ENCODE peak calls at places on chromosomes 4 and X, in six cellular contexts. O is tibial nerve, P is cardiac muscle cell, L is psoas muscle, G is transverse colon, X is foreskin fibroblast. S is an unnamed sample.

GRCh38 chr4:14237911-14238310 is 610.4 kb upstream of the BOD1L1 start:
- DNase-seq in L (no peak), X (no peak), P (no peak), O (no peak), G (no peak), S (no peak)

GRCh38 chr4:105474110-105474518 is 252 bp upstream of the PPA2 start:
- DNase-seq in P (no peak), O (peak), L (peak), X (peak), G (peak), S (no peak)

GRCh38 chrX:118189628-118190027 is 73.0 kb upstream of the KLHL13 start:
- DNase-seq in P (peak), O (no peak), L (no peak), G (no peak), X (no peak), S (no peak)

GRCh38 chr4:2712261-2712842 is 43.8 kb downstream of the TNIP2 start:
- DNase-seq in X (peak), G (no peak), O (no peak), P (peak), L (peak), S (no peak)

GRCh38 chrX:7264399-7264798 is 116.4 kb upstream of the PUDP start:
- DNase-seq in G (no peak), X (no peak), P (no peak), O (no peak), L (no peak), S (no peak)

GRCh38 chrX:153948847-153949819 is 4.7 kb upstream of the RENBP start:
- DNase-seq in X (no peak), G (no peak), O (no peak), L (no peak), P (no peak), S (no peak)

GRCh38 chr4:140351778-140352177 is 21.7 kb upstream of the SCOC start:
- DNase-seq in P (no peak), O (no peak), X (no peak), L (no peak), G (no peak), S (no peak)

GRCh38 chr4:173288296-173288695 is 45.9 kb downstream of the HMGB2 start:
- DNase-seq in P (peak), G (peak), X (peak), O (peak), L (no peak), S (peak)

GRCh38 chr4:102736636-102737549 is 23.9 kb downstream of the MANBA start:
- DNase-seq in G (no peak), O (no peak), P (no peak), X (no peak), L (no peak), S (no peak)

GRCh38 chr4:70703695-70704332 is 15.5 kb downstream of the UTP3 start:
- DNase-seq in X (peak), G (peak), P (no peak), L (no peak), O (peak), S (no peak)

GRCh38 chr4:24913099-24913445 is 230 bp upstream of the CCDC149 start:
- DNase-seq in P (no peak), X (peak), G (no peak), O (no peak), L (no peak), S (no peak)

GRCh38 chr4:121370729-121371325 is 10.0 kb downstream of the QRFPR start:
- DNase-seq in P (peak), G (peak), O (peak), L (no peak), X (peak), S (no peak)

GRCh38 chr4:127642169-127642568 is 9.4 kb downstream of the INTU start:
- DNase-seq in L (no peak), O (no peak), P (no peak), G (no peak), X (no peak), S (no peak)

GRCh38 chr4:162239992-162240769 is 76.4 kb upstream of the FSTL5 start:
- DNase-seq in X (no peak), G (no peak), P (no peak), O (no peak), L (no peak), S (no peak)

GRCh38 chrX:2383735-2384134 is 117.0 kb downstream of the DHRSX start:
- DNase-seq in X (no peak), G (peak), L (no peak), O (no peak), P (no peak), S (no peak)

GRCh38 chrX:113973706-113974105 is 610.2 kb upstream of the HTR2C start:
- DNase-seq in L (no peak), X (no peak), O (no peak), P (no peak), G (no peak), S (no peak)

GRCh38 chr4:53499791-53500190 is 91.5 kb downstream of the LNX1 start:
- DNase-seq in O (no peak), G (no peak), X (no peak), L (no peak), P (no peak), S (no peak)

GRCh38 chrX:148811236-148811635 is 310.8 kb downstream of the AFF2 start:
- DNase-seq in X (peak), L (no peak), O (no peak), G (no peak), P (no peak), S (no peak)

GRCh38 chr4:175531405-175532091 is 280.5 kb downstream of the GPM6A start:
- DNase-seq in G (no peak), O (no peak), X (peak), L (no peak), P (no peak), S (no peak)

GRCh38 chr4:159191989-159192388 is 89.1 kb downstream of the RAPGEF2 start:
- DNase-seq in P (peak), G (no peak), L (no peak), X (peak), O (no peak), S (no peak)

GRCh38 chrX:10741003-10741402 is 120.6 kb upstream of the MID1 start:
- DNase-seq in X (no peak), G (no peak), L (no peak), O (no peak), P (no peak), S (no peak)

GRCh38 chrX:69510137-69510715 is 6.1 kb downstream of the NALF2 start:
- DNase-seq in G (no peak), L (no peak), X (no peak), O (no peak), P (no peak), S (no peak)

GRCh38 chr4:102823897-102824296 is 3.5 kb downstream of the UBE2D3 start:
- DNase-seq in L (no peak), O (no peak), G (no peak), P (no peak), X (no peak), S (no peak)

GRCh38 chr4:11069581-11069980 is 359.1 kb downstream of the HS3ST1 start:
- DNase-seq in O (no peak), X (no peak), L (no peak), G (no peak), P (no peak), S (no peak)

GRCh38 chrX:153794897-153795816 is 689 bp downstream of the SSR4 start:
- DNase-seq in P (no peak), X (peak), O (no peak), G (peak), L (no peak), S (no peak)

GRCh38 chrX:72125331-72126047 is 6.2 kb downstream of the RTL5 start:
- DNase-seq in P (no peak), X (no peak), G (no peak), L (no peak), O (no peak), S (no peak)

GRCh38 chr4:19438228-19438627 is 813.5 kb upstream of the SLIT2 start:
- DNase-seq in P (no peak), O (no peak), G (no peak), L (no peak), X (peak), S (no peak)

DNA sequence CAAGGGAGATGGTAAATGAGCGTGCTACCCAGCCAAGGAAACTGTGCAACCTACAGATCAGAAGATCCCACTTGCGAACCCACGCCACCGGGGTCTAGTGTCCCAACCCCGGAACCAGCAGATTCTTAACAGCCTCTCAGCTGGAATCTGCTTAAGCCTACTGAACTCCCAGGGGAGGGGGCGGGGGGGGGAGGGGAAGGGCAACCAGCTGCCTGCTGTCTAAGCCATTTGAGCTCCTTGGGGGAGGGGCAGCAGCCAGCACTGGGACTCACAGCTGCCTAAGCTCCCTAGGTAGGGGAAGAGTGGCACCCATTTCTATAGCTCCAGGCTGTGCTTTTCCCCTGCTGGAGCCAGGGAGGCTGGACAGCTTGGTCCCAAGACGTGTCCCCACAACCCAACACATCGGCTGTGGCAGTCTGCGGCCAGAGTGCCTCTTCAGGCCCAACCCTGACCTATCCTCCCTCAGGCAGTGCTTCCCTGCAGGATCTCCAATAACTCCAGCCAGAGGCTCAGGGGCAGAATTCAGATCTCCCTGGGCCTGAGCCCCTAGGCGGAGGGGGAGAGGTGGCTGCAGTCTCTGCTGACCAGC is 289.2 kb downstream of the LDB2 start:
- DNase-seq in L (no peak), O (no peak), G (no peak), P (no peak), X (no peak), S (no peak)
- H3K4me3 ChIP-seq in L (no peak), O (no peak), G (no peak), P (no peak), X (no peak), S (no peak)

GRCh38 chrX:19670321-19670750 is 155.0 kb upstream of the MAP3K15 start:
- DNase-seq in O (peak), X (peak), G (no peak), L (peak), P (no peak), S (no peak)
- H3K4me3 ChIP-seq in O (peak), X (peak), G (peak), L (no peak), P (no peak), S (no peak)

GRCh38 chr4:7193040-7193958 is 961 bp downstream of the SORCS2 start:
- DNase-seq in P (peak), X (peak), L (peak), O (no peak), G (no peak), S (peak)
- H3K4me3 ChIP-seq in P (peak), X (peak), L (peak), O (peak), G (peak), S (peak)

GRCh38 chr4:42152507-42153504 is at the start of gene BEND4:
- DNase-seq in G (peak), O (no peak), L (no peak), P (no peak), X (no peak), S (peak)
- H3K4me3 ChIP-seq in G (peak), O (peak), L (peak), P (peak), X (peak), S (peak)

GRCh38 chr4:80069108-80069836 is 3.8 kb downstream of the ANTXR2 start:
- DNase-seq in P (no peak), G (no peak), L (no peak), O (no peak), X (peak), S (no peak)

GRCh38 chr4:80070880-80071620 is 2.0 kb downstream of the ANTXR2 start:
- DNase-seq in O (no peak), P (no peak), G (no peak), X (peak), L (no peak), S (no peak)

GRCh38 chr4:80072607-80073361 is at the start of gene ANTXR2:
- DNase-seq in O (peak), L (peak), X (peak), P (peak), G (peak), S (peak)

GRCh38 chr4:80071643-80072606 is 1.1 kb downstream of the ANTXR2 start:
- DNase-seq in G (peak), O (peak), X (peak), P (peak), L (peak), S (peak)

DNA sequence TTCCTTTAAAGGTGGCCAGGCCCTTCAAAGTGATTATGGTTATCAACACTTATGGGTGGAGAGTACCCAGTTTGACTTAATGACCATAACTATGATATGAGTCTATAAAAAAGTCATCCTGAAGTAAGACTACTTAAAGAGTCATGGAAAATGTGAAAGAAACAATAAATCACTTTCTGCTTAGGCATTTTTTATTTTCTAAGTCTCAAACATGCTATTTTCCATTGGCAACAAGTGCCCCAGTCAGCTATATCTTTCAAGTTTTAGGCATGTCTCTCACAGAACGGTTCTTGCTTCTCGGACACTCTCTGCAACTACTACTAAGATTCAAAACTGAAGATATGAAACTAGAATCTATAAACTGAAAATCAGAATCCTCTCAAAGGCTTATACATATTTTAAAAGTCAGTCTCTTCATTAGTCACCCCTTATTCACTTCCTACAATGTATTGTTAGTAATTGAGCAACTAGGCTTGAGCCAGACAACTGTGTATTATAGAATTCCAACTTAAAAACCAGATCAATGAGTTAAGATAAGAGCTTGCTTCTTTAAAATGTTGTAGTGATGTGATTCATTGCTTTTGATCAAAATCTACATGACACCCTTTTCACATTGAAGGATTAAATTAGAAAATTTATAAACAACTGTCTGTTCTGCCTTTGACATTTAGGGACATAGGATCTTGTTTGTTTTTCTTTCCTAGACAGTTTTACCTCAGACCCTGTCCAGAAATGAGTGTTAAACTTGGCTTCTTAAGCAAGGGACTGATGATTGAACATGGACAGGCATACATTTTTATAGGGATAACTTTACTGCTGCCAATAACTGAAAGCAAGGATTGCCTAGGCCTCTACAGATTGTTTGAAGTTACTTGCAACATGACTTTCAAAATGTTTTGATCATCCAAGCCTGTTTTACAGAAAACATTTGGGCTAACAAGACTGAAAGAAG is 2.9 kb downstream of the ANTXR2 start:
- DNase-seq in O (no peak), L (no peak), G (no peak), X (peak), P (no peak), S (no peak)
- H3K4me3 ChIP-seq in O (no peak), L (peak), G (peak), X (peak), P (peak), S (no peak)

GRCh38 chrX:25012793-25013592 is 2.8 kb downstream of the ARX start:
- DNase-seq in X (no peak), O (no peak), G (no peak), L (peak), P (no peak), S (no peak)

GRCh38 chrX:25012433-25012735 is 3.4 kb downstream of the ARX start:
- DNase-seq in P (peak), L (peak), O (no peak), G (no peak), X (peak), S (no peak)

GRCh38 chrX:25014366-25014838 is 1.4 kb downstream of the ARX start:
- DNase-seq in G (no peak), O (no peak), P (no peak), X (no peak), L (peak), S (no peak)

GRCh38 chrX:25015486-25016360 is at the start of gene ARX:
- DNase-seq in P (peak), X (peak), G (peak), L (peak), O (no peak), S (peak)

DNA sequence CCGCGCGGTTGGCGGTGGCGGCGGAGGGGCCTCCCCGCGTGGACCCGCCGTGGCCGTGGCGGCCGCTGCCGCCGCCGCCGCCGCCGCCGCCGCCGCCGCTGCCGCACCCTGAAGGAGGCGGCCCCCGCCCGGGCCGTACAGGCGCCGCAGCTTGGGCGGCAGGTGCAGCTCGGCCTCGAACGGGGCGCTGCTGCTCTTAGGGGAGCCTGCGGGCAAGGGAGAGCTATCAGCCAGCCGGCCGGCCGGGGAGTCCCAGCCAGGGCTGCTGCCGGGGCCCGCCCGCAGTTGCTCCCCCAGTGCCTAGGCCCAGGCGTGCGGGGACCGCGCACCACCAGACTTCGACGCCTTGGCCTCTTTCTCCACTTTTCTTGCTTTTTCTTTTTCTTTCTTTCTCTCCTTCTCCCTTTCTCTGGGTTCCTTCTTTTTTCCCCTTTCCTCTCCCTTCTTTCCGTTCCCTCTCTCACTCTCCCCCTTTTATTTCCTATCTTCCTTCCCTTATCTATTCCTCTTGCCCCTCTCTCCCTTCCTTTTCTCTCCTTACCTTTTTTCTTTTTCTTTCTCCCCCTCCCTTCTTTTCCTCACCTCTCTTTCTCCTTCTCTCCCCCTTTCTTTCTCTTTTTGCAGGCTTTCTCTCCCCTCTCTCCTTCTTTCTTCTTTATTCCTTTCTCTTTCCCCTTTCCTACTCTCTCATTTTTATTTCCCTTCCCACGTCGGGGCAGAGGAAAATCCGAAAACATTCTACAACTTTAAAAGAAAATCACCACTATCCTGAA is 2.0 kb downstream of the ARX start:
- DNase-seq in P (no peak), L (peak), X (no peak), G (no peak), O (no peak), S (no peak)
- H3K4me3 ChIP-seq in P (no peak), L (peak), X (no peak), G (no peak), O (no peak), S (no peak)

S was measured in Peyer's patch.